ENCODE peak calls at places on chromosomes 2 and 18, in four cellular contexts. K is A549, B is cardiac fibroblast, W is GM23248. L is an unnamed sample.

GRCh38 chr18:13471971-13472628 is 253.5 kb downstream of the LDLRAD4 start:
- DNase-seq in W (no peak), B (no peak), K (no peak), L (peak)

GRCh38 chr2:142824756-142825155 is 52.7 kb upstream of the KYNU start:
- DNase-seq in B (peak), K (no peak), W (peak), L (no peak)

GRCh38 chr2:133264951-133265949 is 303.0 kb downstream of the NCKAP5 start:
- DNase-seq in K (peak), W (no peak), B (peak), L (peak)

GRCh38 chr2:46180189-46180588 is 117.0 kb upstream of the EPAS1 start:
- DNase-seq in W (no peak), K (no peak), B (no peak), L (no peak)

GRCh38 chr2:29159125-29159524 is 43.9 kb downstream of the CLIP4 start:
- DNase-seq in B (no peak), K (no peak), W (no peak), L (no peak)

GRCh38 chr18:8766576-8767253 is 61.4 kb downstream of the MTCL1 start:
- DNase-seq in B (no peak), K (no peak), W (no peak), L (no peak)

GRCh38 chr2:124959582-124959981 is 934.5 kb downstream of the CNTNAP5 start:
- DNase-seq in B (peak), W (no peak), K (no peak), L (no peak)

GRCh38 chr2:66984864-66985263 is 412.3 kb upstream of the ETAA1 start:
- DNase-seq in W (no peak), K (no peak), B (no peak), L (no peak)

GRCh38 chr2:7094113-7094760 is 177.0 kb downstream of the RNF144A start:
- DNase-seq in W (no peak), K (no peak), B (no peak), L (no peak)

GRCh38 chr18:23740105-23740830 is 51.0 kb downstream of the LAMA3 start:
- DNase-seq in K (peak), B (peak), W (peak), L (no peak)

DNA sequence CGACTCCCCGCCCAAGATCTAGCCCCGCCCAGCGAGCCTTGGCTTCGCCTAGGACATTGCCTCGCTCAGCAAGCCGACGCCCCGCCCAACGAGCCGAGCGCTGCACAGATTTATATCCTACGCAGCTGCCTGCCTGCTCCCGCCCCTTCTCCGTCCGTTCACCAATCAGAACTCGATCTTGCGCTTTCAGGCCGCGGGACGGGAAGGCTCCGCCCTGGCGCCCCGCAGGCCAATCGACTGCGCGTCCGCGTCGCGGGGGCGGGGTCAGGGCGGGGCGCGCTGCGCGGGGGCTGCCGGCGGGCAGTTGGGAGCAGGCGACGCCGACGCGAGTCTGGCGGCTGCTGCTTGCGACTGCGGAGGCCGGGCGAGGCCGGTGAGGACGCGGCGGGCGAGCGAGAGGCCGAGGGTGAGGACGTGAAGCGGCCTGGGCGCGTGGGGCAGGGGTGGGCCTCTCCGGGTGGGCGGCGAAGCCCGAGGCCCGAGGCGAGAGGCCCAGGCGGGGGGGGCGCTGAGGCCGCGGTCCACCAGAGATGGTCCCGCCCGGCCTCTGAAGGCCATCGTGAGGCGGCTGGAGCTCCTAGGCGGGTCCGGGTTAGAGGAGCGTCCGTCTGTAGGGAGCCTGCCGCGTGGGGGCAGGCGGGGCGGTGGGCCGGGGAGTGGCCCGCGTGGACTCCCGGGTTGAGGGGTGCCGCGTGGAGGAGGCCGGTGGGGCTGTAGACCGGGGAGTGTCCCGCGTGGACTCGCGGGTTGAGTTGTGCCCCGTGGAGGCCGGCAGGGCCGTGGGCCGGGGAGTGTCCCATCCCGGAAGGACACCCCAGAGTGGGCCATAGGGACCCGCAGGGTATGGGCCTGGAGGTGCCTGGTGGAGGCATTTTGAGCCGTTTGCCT is at the start of gene FARP2:
- DNase-seq in K (peak), B (peak), W (peak), L (peak)
- H3K4me3 ChIP-seq in K (peak), B (peak), W (peak), L (peak)

GRCh38 chr2:48313036-48313877 is 216.7 kb upstream of the STON1 start:
- DNase-seq in W (no peak), K (no peak), B (no peak), L (no peak)
- H3K4me3 ChIP-seq in W (peak), K (peak), B (no peak), L (no peak)

GRCh38 chr2:44268259-44268649 is 7.0 kb upstream of the SLC3A1 start:
- DNase-seq in B (peak), W (peak), K (peak), L (peak)
- H3K4me3 ChIP-seq in B (no peak), W (peak), K (no peak), L (no peak)

DNA sequence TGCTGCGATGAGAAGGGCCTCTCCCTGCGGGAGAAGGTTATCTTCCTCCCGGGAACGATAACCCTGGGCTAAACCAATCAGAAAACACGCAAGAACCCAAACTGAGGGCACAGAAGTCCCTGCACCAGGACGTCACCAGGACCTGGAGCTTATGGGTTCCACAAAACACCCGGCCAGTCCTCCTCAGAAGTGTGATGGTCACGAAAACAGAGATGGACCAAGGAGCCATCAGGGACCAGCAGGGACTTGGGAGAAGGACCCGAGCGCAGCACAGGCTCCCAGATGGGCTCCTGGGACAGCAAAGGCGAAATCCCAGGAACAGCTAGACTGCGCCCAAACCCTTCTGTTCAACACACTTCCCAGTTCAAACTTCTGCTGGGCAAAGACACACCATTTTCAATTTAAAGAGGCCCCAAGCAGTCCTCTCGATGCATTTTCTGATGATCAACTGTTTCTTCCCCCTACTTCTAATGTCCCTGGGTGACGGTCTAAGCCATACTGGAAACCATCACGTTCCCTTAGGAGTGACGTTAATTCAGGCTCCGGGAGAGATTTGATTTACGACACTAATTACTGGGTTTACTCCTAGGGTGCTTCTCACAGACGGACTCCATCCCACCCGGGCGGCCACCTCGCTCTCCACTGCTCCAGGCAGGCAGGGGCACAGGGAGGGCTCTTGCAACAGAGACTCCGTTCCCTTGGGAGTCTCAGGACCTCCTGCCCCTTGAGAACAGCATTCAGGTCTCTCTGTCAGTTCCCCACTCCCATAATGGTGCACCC is 29.2 kb downstream of the ZNF516 start:
- DNase-seq in W (no peak), K (no peak), B (no peak), L (no peak)
- H3K4me3 ChIP-seq in W (no peak), K (no peak), B (no peak), L (no peak)

GRCh38 chr2:230955163-230955779 is 30.2 kb upstream of the GPR55 start:
- DNase-seq in K (no peak), B (no peak), W (no peak), L (peak)

GRCh38 chr2:230956827-230957755 is 32.0 kb upstream of the GPR55 start:
- DNase-seq in W (peak), B (peak), K (peak), L (peak)

GRCh38 chr2:230960026-230960425 is 35.0 kb upstream of the GPR55 start:
- DNase-seq in W (no peak), B (no peak), K (no peak), L (no peak)

GRCh38 chr2:230958803-230959756 is 34.0 kb upstream of the GPR55 start:
- DNase-seq in B (no peak), W (no peak), K (no peak), L (no peak)

GRCh38 chr2:230957756-230958391 is 32.8 kb upstream of the GPR55 start:
- DNase-seq in K (no peak), W (no peak), B (no peak), L (peak)
- H3K4me3 ChIP-seq in K (peak), W (peak), B (no peak), L (peak)

GRCh38 chr2:44548221-44549098 is 186.7 kb downstream of the CAMKMT start:
- DNase-seq in B (no peak), K (no peak), W (peak), L (no peak)
- H3K4me3 ChIP-seq in B (no peak), K (no peak), W (peak), L (no peak)

GRCh38 chr2:19355416-19355821 is 3.0 kb downstream of the OSR1 start:
- DNase-seq in W (peak), B (no peak), K (no peak), L (no peak)

GRCh38 chr2:19357383-19358241 is 811 bp downstream of the OSR1 start:
- DNase-seq in W (peak), K (no peak), B (peak), L (peak)

GRCh38 chr2:19355931-19356544 is 2.4 kb downstream of the OSR1 start:
- DNase-seq in B (no peak), W (peak), K (no peak), L (no peak)

GRCh38 chr2:19358242-19359020 is at the start of gene OSR1:
- DNase-seq in K (peak), W (peak), B (peak), L (peak)

GRCh38 chr2:19356545-19357382 is 1.7 kb downstream of the OSR1 start:
- DNase-seq in K (no peak), W (peak), B (peak), L (peak)
- H3K4me3 ChIP-seq in K (no peak), W (peak), B (peak), L (peak)

L was measured in HAP-1.